ENCODE peak calls at places on chromosomes 4 and X, in ten cellular contexts. S, E, Q, Z, B, A, C, D, G and Y are unnamed samples.

GRCh38 chrX:48957477-48957826 is at the start of gene OTUD5:
- DNase-seq in S (no peak), E (no peak), Q (no peak), Z (no peak), B (no peak), A (peak; percentile 84), C (peak; percentile 77), D (peak; percentile 86), G (peak; percentile 70), Y (peak; percentile 80)

GRCh38 chrX:107565916-107566602 is 62.3 kb upstream of the PRPS1 start:
- DNase-seq in S (peak; percentile 1), E (no peak), Q (no peak), Z (no peak), B (peak; percentile 63), A (no peak), C (peak; percentile 29), D (no peak), G (peak; percentile 43), Y (no peak)

GRCh38 chr4:186643501-186644315 is 79.9 kb downstream of the FAT1 start:
- DNase-seq in S (peak; percentile 88), E (no peak), Q (no peak), Z (no peak), B (peak; percentile 81), A (no peak), C (no peak), D (no peak), G (no peak), Y (no peak)

GRCh38 chr4:5980436-5981155 is 37.6 kb downstream of the C4orf50 start:
- DNase-seq in S (no peak), E (no peak), Q (no peak), Z (no peak), B (no peak), A (no peak), C (no peak), D (no peak), G (peak; percentile 41), Y (no peak)

GRCh38 chr4:20137176-20137575 is 114.5 kb upstream of the SLIT2 start:
- DNase-seq in S (no peak), E (no peak), Q (no peak), Z (no peak), B (peak; percentile 53), A (no peak), C (no peak), D (no peak), G (no peak), Y (no peak)

GRCh38 chrX:20514358-20514757 is 247.6 kb upstream of the RPS6KA3 start:
- DNase-seq in S (no peak), E (no peak), Q (no peak), Z (no peak), B (peak; percentile 85), A (no peak), C (peak; percentile 3), D (no peak), G (no peak), Y (no peak)

GRCh38 chrX:86507337-86507736 is 359.1 kb downstream of the DACH2 start:
- DNase-seq in S (no peak), E (no peak), Q (no peak), Z (no peak), B (no peak), A (no peak), C (no peak), D (no peak), G (no peak), Y (no peak)

GRCh38 chrX:10017866-10018265 is 50.7 kb downstream of the CLDN34 start:
- DNase-seq in S (peak; percentile 48), E (no peak), Q (no peak), Z (peak; percentile 52), B (peak; percentile 48), A (no peak), C (no peak), D (no peak), G (no peak), Y (no peak)

GRCh38 chrX:13694359-13694758 is 5.4 kb downstream of the RAB9A start:
- DNase-seq in S (no peak), E (no peak), Q (no peak), Z (no peak), B (peak; percentile 35), A (no peak), C (no peak), D (no peak), G (no peak), Y (no peak)

GRCh38 chr4:113435893-113436292 is 325.6 kb downstream of the CAMK2D start:
- DNase-seq in S (no peak), E (no peak), Q (peak; percentile 83), Z (peak; percentile 8), B (peak; percentile 92), A (no peak), C (no peak), D (no peak), G (no peak), Y (no peak)

GRCh38 chr4:54570822-54571221 is 86.9 kb upstream of the KIT start:
- DNase-seq in S (no peak), E (no peak), Q (no peak), Z (no peak), B (no peak), A (no peak), C (no peak), D (no peak), G (no peak), Y (no peak)

GRCh38 chr4:10762541-10762940 is 78.0 kb upstream of the CLNK start:
- DNase-seq in S (no peak), E (no peak), Q (no peak), Z (no peak), B (peak; percentile 86), A (no peak), C (no peak), D (no peak), G (peak; percentile 32), Y (no peak)

GRCh38 chr4:38495481-38495880 is 168.5 kb upstream of the KLF3 start:
- DNase-seq in S (no peak), E (no peak), Q (no peak), Z (no peak), B (no peak), A (no peak), C (no peak), D (no peak), G (no peak), Y (no peak)

GRCh38 chrX:154658957-154659356 is 5.6 kb upstream of the CTAG2 start:
- DNase-seq in S (no peak), E (no peak), Q (no peak), Z (no peak), B (no peak), A (no peak), C (no peak), D (no peak), G (no peak), Y (no peak)

GRCh38 chrX:154660506-154660905 is 7.1 kb upstream of the CTAG2 start:
- DNase-seq in S (no peak), E (no peak), Q (no peak), Z (no peak), B (no peak), A (no peak), C (no peak), D (no peak), G (no peak), Y (no peak)

GRCh38 chrX:154658187-154658586 is 4.8 kb upstream of the CTAG2 start:
- DNase-seq in S (no peak), E (no peak), Q (no peak), Z (no peak), B (no peak), A (no peak), C (no peak), D (no peak), G (no peak), Y (no peak)

GRCh38 chrX:154657226-154657805 is 3.9 kb upstream of the CTAG2 start:
- DNase-seq in S (no peak), E (no peak), Q (no peak), Z (no peak), B (no peak), A (no peak), C (no peak), D (no peak), G (no peak), Y (no peak)

DNA sequence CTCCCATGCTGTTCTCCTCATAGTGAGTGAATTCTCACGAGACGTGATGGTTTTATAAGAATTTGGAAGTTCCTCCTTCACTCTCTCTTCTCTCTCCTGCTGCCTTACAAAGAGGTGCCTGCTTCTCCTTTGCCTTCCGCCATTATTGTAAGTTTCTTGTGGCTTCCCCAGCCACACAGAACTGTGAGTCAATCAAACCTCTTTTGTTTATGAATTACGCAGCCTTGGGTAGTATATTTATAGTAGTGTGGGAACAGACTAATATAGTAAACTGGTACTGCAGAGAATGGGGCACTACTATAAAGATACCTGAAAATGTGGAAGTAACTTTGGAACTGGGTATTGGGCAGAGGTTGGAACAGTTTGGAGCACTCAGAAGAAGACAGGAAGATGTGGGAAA is 7.8 kb upstream of the CTAG2 start:
- DNase-seq in S (no peak), E (no peak), Q (no peak), Z (no peak), B (no peak), A (no peak), C (no peak), D (no peak), G (no peak), Y (no peak)
- H3K9me3 ChIP-seq in S (no peaks in the 10 kb centered on the region), E (no peaks in the 10 kb centered on the region), Q (peaks cover 7% of the 10 kb centered on the region), Z (no peaks in the 10 kb centered on the region), B (no peaks in the 10 kb centered on the region), A (no peaks in the 10 kb centered on the region), C (no peaks in the 10 kb centered on the region), D (no peaks in the 10 kb centered on the region), G (peaks cover 6% of the 10 kb centered on the region), Y (no peaks in the 10 kb centered on the region)

GRCh38 chr4:87069037-87069742 is 134.4 kb downstream of the AFF1 start:
- DNase-seq in S (no peak), E (no peak), Q (no peak), Z (no peak), B (no peak), A (no peak), C (no peak), D (no peak), G (no peak), Y (no peak)
- H3K27ac ChIP-seq in S (no peak overlapping the region), E (no peak overlapping the region), Q (peak overlapping the region; percentile 70), Z (no peak overlapping the region), B (no peak overlapping the region), A (no peak overlapping the region), C (no peak overlapping the region), D (no peak overlapping the region), G (no peak overlapping the region), Y (no peak overlapping the region)

DNA sequence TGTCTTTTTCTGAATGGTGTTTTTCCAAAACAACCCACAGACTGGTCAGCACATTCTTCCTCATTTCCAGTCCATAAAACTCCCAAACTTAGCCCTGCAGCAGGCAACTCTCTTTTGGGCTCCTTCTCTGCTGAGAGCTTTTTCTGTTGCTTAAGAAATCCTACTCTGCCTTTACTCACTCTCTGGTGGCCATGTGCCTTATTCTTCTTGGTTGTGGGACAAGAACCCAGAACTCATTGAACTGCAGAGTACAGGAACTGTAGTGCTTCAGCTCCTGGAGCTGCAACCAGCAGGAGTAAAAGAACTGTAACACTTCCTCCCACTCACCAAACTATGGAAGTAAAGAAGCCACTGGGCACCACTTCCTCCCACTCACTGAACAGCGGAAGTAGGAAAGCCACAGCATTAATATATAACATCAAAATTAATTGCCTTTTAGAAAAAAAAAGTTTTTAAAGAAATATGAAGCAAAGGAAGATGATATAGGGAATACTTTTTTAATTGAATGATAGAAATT is 864.1 kb upstream of the PCDH10 start:
- DNase-seq in S (no peak), E (no peak), Q (no peak), Z (no peak), B (no peak), A (no peak), C (no peak), D (no peak), G (no peak), Y (no peak)
- H3K9me3 ChIP-seq in S (no peaks in the 10 kb centered on the region), E (no peaks in the 10 kb centered on the region), Q (peaks cover 11% of the 10 kb centered on the region), Z (no peaks in the 10 kb centered on the region), B (no peaks in the 10 kb centered on the region), A (peaks cover 22% of the 10 kb centered on the region), C (no peaks in the 10 kb centered on the region), D (no peaks in the 10 kb centered on the region), G (no peaks in the 10 kb centered on the region), Y (no peaks in the 10 kb centered on the region)

GRCh38 chr4:86924805-86925204 is 10.0 kb upstream of the AFF1 start:
- DNase-seq in S (no peak), E (no peak), Q (no peak), Z (no peak), B (peak; percentile 78), A (no peak), C (no peak), D (no peak), G (no peak), Y (no peak)
- H3K27ac ChIP-seq in S (no peak overlapping the region), E (no peak overlapping the region), Q (no peak overlapping the region), Z (no peak overlapping the region), B (peak overlapping the region; percentile 55), A (no peak overlapping the region), C (no peak overlapping the region), D (no peak overlapping the region), G (no peak overlapping the region), Y (no peak overlapping the region)